ENCODE peak calls at places on chromosomes 13 and 19, in eight cellular contexts. O is HAP-1; M is fibroblast of mammary gland; F is activated CD4-positive, CD25-positive, alpha-beta regulatory T cell; W is stromal cell of bone marrow; Q is stimulated activated CD4-positive, alpha-beta T cell treated with anti-CD3 and anti-CD28 coated beads, TNF-alpha, amount 100 ng/mL, for 48 hours; U is hepatic stellate cell; T is activated effector memory CD4-positive, alpha-beta T cell treated with anti-CD3 and anti-CD28 coated beads, Interleukin-2, amount 50 U/mL, for 16 hours. D is an unnamed sample.

GRCh38 chr19:31408460-31409124 is 59.4 kb upstream of the TSHZ3 start:
- DNase-seq in Q (no peak), M (peak), T (no peak), U (peak), F (no peak), W (peak), O (no peak), D (no peak)

GRCh38 chr13:51298812-51299211 is 40.7 kb upstream of the SERPINE3 start:
- DNase-seq in M (peak), U (no peak), T (no peak), O (no peak), W (no peak), Q (no peak), F (no peak), D (no peak)

GRCh38 chr13:103157434-103158145 is 91.4 kb upstream of the SLC10A2 start:
- DNase-seq in T (no peak), M (no peak), U (no peak), Q (no peak), W (no peak), F (no peak), O (no peak), D (no peak)

GRCh38 chr13:33053397-33054066 is 37.3 kb downstream of the KL start:
- DNase-seq in T (no peak), M (no peak), Q (no peak), O (no peak), F (no peak), U (no peak), W (no peak), D (no peak)

GRCh38 chr13:113904411-113904810 is 40.5 kb upstream of the GAS6 start:
- DNase-seq in T (no peak), U (no peak), W (no peak), F (no peak), O (no peak), Q (no peak), M (peak), D (peak)

GRCh38 chr13:37417042-37417441 is 181.5 kb downstream of the POSTN start:
- DNase-seq in M (peak), O (no peak), T (no peak), F (no peak), W (no peak), U (no peak), Q (no peak), D (no peak)

GRCh38 chr19:45772130-45772880 is 3.3 kb upstream of the SIX5 start:
- DNase-seq in W (no peak), T (no peak), O (no peak), M (no peak), F (no peak), Q (no peak), U (no peak), D (no peak)

GRCh38 chr19:13804830-13805683 is 9.8 kb downstream of the ZSWIM4 start:
- DNase-seq in W (no peak), T (no peak), Q (no peak), O (no peak), F (no peak), M (no peak), U (no peak), D (peak)

GRCh38 chr13:105538346-105538745 is 997.1 kb downstream of the EFNB2 start:
- DNase-seq in O (no peak), M (no peak), U (no peak), T (no peak), W (no peak), F (no peak), Q (no peak), D (peak)

GRCh38 chr13:31747966-31748365 is 8.6 kb downstream of the RXFP2 start:
- DNase-seq in O (no peak), Q (no peak), F (no peak), W (no peak), U (no peak), M (peak), T (no peak), D (no peak)